ENCODE peak calls at places on chromosomes 12 and 14, in four cellular contexts. T, V, S and J are unnamed samples.

GRCh38 chr12:6201199-6201608 is 1.0 kb downstream of the CD9 start:
- DNase-seq in T (peak), V (no peak), S (no peak), J (no peak)

GRCh38 chr14:23512156-23512555 is 39.4 kb downstream of the ZFHX2 start:
- DNase-seq in T (no peak), V (no peak), S (peak), J (no peak)

GRCh38 chr14:54312166-54312801 is 84.5 kb upstream of the CDKN3 start:
- DNase-seq in T (no peak), V (no peak), S (no peak), J (no peak)

GRCh38 chr14:102830474-102831045 is 53.3 kb downstream of the TRAF3 start:
- DNase-seq in T (no peak), V (no peak), S (no peak), J (no peak)

GRCh38 chr12:6632026-6632978 is 3.5 kb downstream of the LPAR5 start:
- DNase-seq in T (peak), V (no peak), S (peak), J (no peak)

GRCh38 chr12:67774983-67775587 is 126.5 kb downstream of the DYRK2 start:
- DNase-seq in T (peak), V (no peak), S (no peak), J (no peak)

GRCh38 chr14:93683241-93683640 is 105.0 kb downstream of the PRIMA1 start:
- DNase-seq in T (peak), V (no peak), S (peak), J (no peak)

GRCh38 chr12:106648736-106649135 is 65.9 kb downstream of the RFX4 start:
- DNase-seq in T (no peak), V (no peak), S (no peak), J (no peak)

GRCh38 chr14:89771251-89771650 is 183.3 kb downstream of the EFCAB11 start:
- DNase-seq in T (no peak), V (no peak), S (no peak), J (no peak)

GRCh38 chr12:117857632-117858274 is 111.0 kb downstream of the KSR2 start:
- DNase-seq in T (peak), V (no peak), S (peak), J (no peak)

GRCh38 chr12:107165581-107165980 is 72.2 kb upstream of the CRY1 start:
- DNase-seq in T (no peak), V (no peak), S (no peak), J (no peak)

GRCh38 chr12:76628745-76629144 is 69.2 kb upstream of the OSBPL8 start:
- DNase-seq in T (no peak), V (no peak), S (no peak), J (no peak)

GRCh38 chr14:94524093-94524492 is 14.8 kb upstream of the SERPINA12 start:
- DNase-seq in T (peak), V (no peak), S (no peak), J (no peak)

GRCh38 chr14:81784084-81784483 is 250.4 kb upstream of the SEL1L start:
- DNase-seq in T (no peak), V (no peak), S (no peak), J (peak)

GRCh38 chr12:121908702-121909101 is 9.7 kb upstream of the CFAP251 start:
- DNase-seq in T (no peak), V (no peak), S (peak), J (no peak)

GRCh38 chr12:10372534-10372931 is 17.3 kb downstream of the KLRK1 start:
- DNase-seq in T (peak), V (no peak), S (no peak), J (no peak)

GRCh38 chr12:9760699-9761406 is at the start of gene CD69:
- DNase-seq in T (no peak), V (no peak), S (peak), J (no peak)